ENCODE peak calls at places on chromosomes 7 and 10, in five cellular contexts. W is progenitor cell of endocrine pancreas; T is effector memory CD8-positive, alpha-beta T cell; D is T-helper 1 cell; N is thyroid gland. H is an unnamed sample.
A peak's percentile ranks its signal among the peaks of the same experiment; 100 is the strongest.

GRCh38 chr7:104791065-104791464 is 222.9 kb upstream of the KMT2E start:
- DNase-seq in W (no peak), T (no peak), D (no peak), N (peak; percentile 2), H (no peak)

GRCh38 chr7:16543456-16543855 is 16.8 kb downstream of the LRRC72 start:
- DNase-seq in W (no peak), T (no peak), D (no peak), N (no peak), H (no peak)

GRCh38 chr10:11290156-11290890 is 272.7 kb downstream of the CELF2 start:
- DNase-seq in W (no peak), T (no peak), D (no peak), N (no peak), H (no peak)

GRCh38 chr7:93461350-93461749 is 113.2 kb downstream of the CALCR start:
- DNase-seq in W (no peak), T (no peak), D (no peak), N (no peak), H (no peak)

GRCh38 chr7:83153419-83153818 is 9.3 kb downstream of the PCLO start:
- DNase-seq in W (no peak), T (no peak), D (no peak), N (no peak), H (no peak)

GRCh38 chr7:8747338-8747737 is 313.9 kb downstream of the NXPH1 start:
- DNase-seq in W (no peak), T (no peak), D (no peak), N (no peak), H (no peak)

GRCh38 chr7:52959878-52960660 is 75.4 kb upstream of the POM121L12 start:
- DNase-seq in W (no peak), T (no peak), D (no peak), N (no peak), H (no peak)

GRCh38 chr7:134782121-134782623 is 2.7 kb downstream of the CALD1 start:
- DNase-seq in W (no peak), T (no peak), D (no peak), N (no peak), H (no peak)

GRCh38 chr7:43735802-43736603 is 6.7 kb upstream of the COA1 start:
- DNase-seq in W (no peak), T (no peak), D (no peak), N (no peak), H (peak; percentile 47)

GRCh38 chr10:112461029-112461887 is 14.2 kb downstream of the VTI1A start:
- DNase-seq in W (no peak), T (no peak), D (no peak), N (no peak), H (peak; percentile 71)

GRCh38 chr7:47227762-47228177 is 354.1 kb downstream of the TNS3 start:
- DNase-seq in W (no peak), T (no peak), D (no peak), N (no peak), H (no peak)

GRCh38 chr7:97006146-97006950 is 995 bp downstream of the DLX6 start:
- DNase-seq in W (peak; percentile 52), T (no peak), D (no peak), N (peak; percentile 35), H (peak; percentile 82)

GRCh38 chr7:22551768-22552513 is 52.0 kb upstream of the STEAP1B start:
- DNase-seq in W (no peak), T (no peak), D (no peak), N (no peak), H (no peak)

GRCh38 chr10:132889091-132889490 is 53.3 kb downstream of the CFAP46 start:
- DNase-seq in W (no peak), T (no peak), D (no peak), N (no peak), H (peak; percentile 21)

GRCh38 chr7:101488826-101489572 is 126.3 kb downstream of the COL26A1 start:
- DNase-seq in W (no peak), T (no peak), D (no peak), N (no peak), H (peak; percentile 84)

GRCh38 chr7:89914673-89915072 is 239.6 kb upstream of the STEAP1 start:
- DNase-seq in W (no peak), T (no peak), D (no peak), N (no peak), H (no peak)

GRCh38 chr10:93495654-93496321 is 624 bp upstream of the CEP55 start:
- DNase-seq in W (no peak), T (no peak), D (no peak), N (peak; percentile 21), H (no peak)

GRCh38 chr10:19772958-19773357 is 43.3 kb upstream of the PLXDC2 start:
- DNase-seq in W (no peak), T (no peak), D (no peak), N (no peak), H (no peak)

GRCh38 chr7:105298439-105298894 is 90.3 kb downstream of the SRPK2 start:
- DNase-seq in W (no peak), T (no peak), D (no peak), N (no peak), H (no peak)

GRCh38 chr10:73338801-73339368 is 19.8 kb downstream of the CFAP70 start:
- DNase-seq in W (no peak), T (no peak), D (no peak), N (no peak), H (no peak)

GRCh38 chr10:121244791-121245190 is 353.5 kb downstream of the FGFR2 start:
- DNase-seq in W (no peak), T (no peak), D (no peak), N (no peak), H (no peak)

GRCh38 chr7:6175642-6176041 is 96.8 kb downstream of the CYTH3 start:
- DNase-seq in W (no peak), T (no peak), D (no peak), N (no peak), H (no peak)

GRCh38 chr7:150398108-150398964 is 19.2 kb downstream of the ZNF775 start:
- DNase-seq in W (no peak), T (no peak), D (no peak), N (no peak), H (peak; percentile 22)

GRCh38 chr10:132110713-132111112 is 45.0 kb downstream of the JAKMIP3 start:
- DNase-seq in W (no peak), T (no peak), D (no peak), N (no peak), H (no peak)

GRCh38 chr7:98086231-98086855 is 20.3 kb upstream of the LMTK2 start:
- DNase-seq in W (no peak), T (no peak), D (no peak), N (no peak), H (no peak)

GRCh38 chr10:22824984-22825383 is 102.9 kb upstream of the ARMC3 start:
- DNase-seq in W (no peak), T (no peak), D (no peak), N (no peak), H (no peak)

H was measured in Caco-2.